ENCODE peak calls at places on chromosomes 12 and 14, in four cellular contexts. P, R, M and T are unnamed samples. For H3K79me2, the result is how much of the 10 kb centered on the place peaks cover.

GRCh38 chr12:76551482-76551888 is 8.1 kb downstream of the OSBPL8 start:
- DNase-seq in P (no peak), R (no peak), M (no peak), T (no peak)

GRCh38 chr14:58805605-58806358 is 168.0 kb downstream of the DACT1 start:
- DNase-seq in P (no peak), R (peak), M (no peak), T (peak)

GRCh38 chr12:27467641-27468040 is 21.1 kb downstream of the SMCO2 start:
- DNase-seq in P (no peak), R (no peak), M (no peak), T (no peak)

GRCh38 chr12:77120156-77120555 is 54.8 kb upstream of the E2F7 start:
- DNase-seq in P (no peak), R (peak), M (no peak), T (peak)

GRCh38 chr14:21476526-21476924 is 234 bp downstream of the RAB2B start:
- DNase-seq in P (no peak), R (peak), M (no peak), T (peak)

GRCh38 chr14:31930493-31931225 is 146.4 kb upstream of the ARHGAP5 start:
- DNase-seq in P (no peak), R (peak), M (no peak), T (peak)

GRCh38 chr12:104090685-104091084 is 26.4 kb downstream of the HCFC2 start:
- DNase-seq in P (peak), R (no peak), M (peak), T (peak)

GRCh38 chr14:20692111-20692751 is 3.7 kb downstream of the ANG start:
- DNase-seq in P (no peak), R (no peak), M (no peak), T (no peak)

GRCh38 chr12:13008741-13009380 is 8.8 kb upstream of the HEBP1 start:
- DNase-seq in P (no peak), R (peak), M (no peak), T (no peak)

GRCh38 chr12:3920378-3921141 is 47.4 kb upstream of the PARP11 start:
- DNase-seq in P (no peak), R (peak), M (no peak), T (no peak)

GRCh38 chr12:128661216-128661550 is 162.6 kb downstream of the SLC15A4 start:
- DNase-seq in P (no peak), R (no peak), M (no peak), T (no peak)

GRCh38 chr12:120259418-120260202 is 5.9 kb downstream of the PXN start:
- DNase-seq in P (no peak), R (peak), M (no peak), T (no peak)

GRCh38 chr12:45439039-45439438 is 223.1 kb downstream of the ANO6 start:
- DNase-seq in P (no peak), R (peak), M (no peak), T (peak)

GRCh38 chr12:75975692-75976091 is 55.9 kb downstream of the PHLDA1 start:
- DNase-seq in P (no peak), R (no peak), M (no peak), T (no peak)

GRCh38 chr12:28025821-28026505 is 53.4 kb upstream of the PTHLH start:
- DNase-seq in P (peak), R (peak), M (peak), T (no peak)

GRCh38 chr12:95557625-95558024 is 6.3 kb upstream of the USP44 start:
- DNase-seq in P (no peak), R (no peak), M (no peak), T (peak)

GRCh38 chr12:31965090-31965489 is 5.9 kb downstream of the RESF1 start:
- DNase-seq in P (peak), R (no peak), M (peak), T (no peak)
- H3K79me2 ChIP-seq in P (half or more), R (under half), M (half or more), T (half or more)

GRCh38 chr14:96827310-96827709 is 30.1 kb downstream of the VRK1 start:
- DNase-seq in P (peak), R (peak), M (no peak), T (no peak)

GRCh38 chr14:96821501-96821900 is 24.3 kb downstream of the VRK1 start:
- DNase-seq in P (no peak), R (peak), M (no peak), T (no peak)

GRCh38 chr14:96823652-96824051 is 26.5 kb downstream of the VRK1 start:
- DNase-seq in P (no peak), R (no peak), M (no peak), T (no peak)

GRCh38 chr14:96829791-96830190 is 32.6 kb downstream of the VRK1 start:
- DNase-seq in P (no peak), R (no peak), M (no peak), T (no peak)

GRCh38 chr14:96824283-96824682 is 27.1 kb downstream of the VRK1 start:
- DNase-seq in P (no peak), R (peak), M (no peak), T (peak)
- H3K79me2 ChIP-seq in P (under half), R (under half), M (half or more), T (half or more)

DNA sequence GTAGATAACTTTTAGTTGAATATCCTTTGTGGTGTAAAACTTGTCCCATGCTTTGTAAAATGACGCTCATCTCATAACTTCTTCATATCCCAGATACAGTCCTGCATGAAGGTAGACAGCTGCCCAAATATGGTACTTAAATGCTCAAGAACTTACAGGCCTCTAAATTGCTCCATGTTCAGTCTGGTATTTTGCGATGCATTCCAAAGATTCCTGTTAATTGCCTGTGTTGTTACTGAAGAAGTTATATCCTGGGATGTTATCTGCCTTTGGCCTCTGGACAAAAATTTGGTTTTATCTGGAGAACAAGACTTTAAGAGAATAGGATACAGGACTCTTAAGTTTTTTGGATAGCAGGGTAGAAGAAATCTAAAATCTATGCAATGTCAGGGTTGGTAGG is 473.0 kb downstream of the PCNX1 start:
- DNase-seq in P (peak), R (peak), M (peak), T (peak)
- H3K79me2 ChIP-seq in P (under half), R (under half), M (half or more), T (half or more)

DNA sequence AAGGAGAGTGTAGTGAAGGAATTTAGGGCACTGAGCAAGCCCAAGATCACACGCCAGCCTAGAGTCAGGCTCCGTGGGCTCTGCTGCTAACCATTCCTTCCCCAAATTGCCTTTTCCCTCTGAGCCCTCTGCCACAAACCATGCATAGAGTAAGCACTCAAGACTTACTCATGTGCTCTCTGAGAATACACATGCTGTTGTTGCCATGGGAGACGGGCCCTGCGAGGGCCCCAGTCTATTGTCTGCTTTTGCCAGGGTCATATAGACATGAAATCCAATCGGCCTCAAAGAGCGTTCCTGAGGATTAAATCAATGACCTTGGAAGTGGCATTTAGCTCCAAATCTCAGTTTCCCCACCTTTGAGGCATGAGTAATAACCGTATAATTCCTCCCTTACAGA is 48.7 kb upstream of the WSCD2 start:
- DNase-seq in P (peak), R (no peak), M (peak), T (no peak)
- H3K79me2 ChIP-seq in P (under half), R (under half), M (under half), T (under half)

DNA sequence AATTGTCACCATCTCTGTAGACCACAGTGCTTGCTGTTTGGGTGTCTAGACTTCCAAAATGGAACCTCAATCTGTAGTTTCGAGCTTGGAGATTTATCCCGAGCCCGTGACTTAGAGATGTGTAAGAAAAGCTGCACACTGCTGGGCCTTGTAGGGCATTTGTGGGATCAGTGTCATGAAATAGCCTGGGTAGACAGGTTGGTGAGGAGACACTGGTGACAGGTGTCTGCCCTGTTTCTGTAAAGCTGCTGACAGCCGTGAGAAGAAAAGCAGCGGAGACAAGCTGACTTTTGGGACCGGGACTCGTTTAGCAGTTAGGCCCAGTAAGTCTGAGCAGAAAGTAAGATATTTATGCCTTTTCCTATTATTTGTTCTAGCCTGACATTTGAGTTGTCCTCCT is 95.9 kb downstream of the DAD1 start:
- DNase-seq in P (no peak), R (no peak), M (no peak), T (no peak)
- H3K79me2 ChIP-seq in P (under half), R (under half), M (under half), T (under half)

GRCh38 chr12:54003625-54004024 is 3.7 kb downstream of the HOXC9 start:
- DNase-seq in P (no peak), R (no peak), M (no peak), T (no peak)

GRCh38 chr12:54005531-54005852 is 3.3 kb upstream of the HOXC8 start:
- DNase-seq in P (no peak), R (no peak), M (no peak), T (no peak)

GRCh38 chr12:54004841-54005530 is 3.8 kb upstream of the HOXC8 start:
- DNase-seq in P (no peak), R (no peak), M (peak), T (no peak)

GRCh38 chr12:54002915-54003339 is 3.0 kb downstream of the HOXC9 start:
- DNase-seq in P (no peak), R (no peak), M (no peak), T (no peak)

GRCh38 chr12:54004063-54004840 is 4.3 kb downstream of the HOXC9 start:
- DNase-seq in P (no peak), R (no peak), M (no peak), T (no peak)
- H3K79me2 ChIP-seq in P (under half), R (under half), M (under half), T (under half)

DNA sequence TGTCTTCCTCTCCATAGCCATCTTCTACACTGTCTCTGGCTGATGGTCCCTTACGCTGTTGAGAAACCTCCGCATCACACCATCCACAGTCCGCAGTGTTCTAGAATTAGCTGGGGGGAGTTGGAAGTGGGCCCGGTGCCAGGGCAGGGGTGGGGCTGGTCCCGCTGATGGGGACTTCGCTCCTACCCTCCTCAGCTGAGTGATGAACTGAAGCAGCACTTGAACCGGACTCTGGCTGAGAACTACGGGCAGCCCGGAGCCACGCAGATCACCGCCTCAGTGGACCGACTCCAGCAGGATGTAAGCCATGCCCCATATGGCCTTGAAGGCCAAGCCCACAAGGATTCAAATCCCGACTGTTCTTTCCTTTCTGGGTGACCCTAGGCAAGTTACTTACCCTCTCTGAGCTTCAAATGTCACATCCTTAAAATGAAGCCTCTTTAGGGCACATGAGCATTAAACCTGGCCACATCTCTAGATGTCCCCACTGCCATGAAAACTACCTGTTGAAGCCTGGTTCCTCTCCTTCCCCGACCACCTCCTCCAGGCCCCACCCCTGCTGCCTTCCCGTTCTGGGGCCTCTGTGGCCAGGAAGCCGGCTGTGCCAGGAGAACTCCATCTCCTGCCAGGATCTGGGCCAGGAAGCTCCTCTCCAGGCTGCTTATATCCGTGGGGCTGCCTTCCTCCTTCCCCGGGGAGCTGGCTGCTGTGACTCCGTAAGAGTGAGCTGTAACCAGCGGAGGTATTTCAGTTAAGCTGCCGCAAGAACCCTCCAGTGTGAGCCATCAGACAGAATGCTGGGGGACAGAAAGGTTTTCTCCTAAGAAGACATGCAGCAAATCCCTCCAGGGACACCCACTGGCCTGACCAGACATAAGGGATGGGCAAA is 53.1 kb downstream of the TSPAN11 start:
- DNase-seq in P (no peak), R (peak), M (no peak), T (no peak)
- H3K79me2 ChIP-seq in P (under half), R (under half), M (under half), T (under half)

GRCh38 chr12:10400829-10401228 is 8.7 kb downstream of the KLRC4 start:
- DNase-seq in P (no peak), R (no peak), M (no peak), T (no peak)
- H3K79me2 ChIP-seq in P (under half), R (under half), M (under half), T (under half)

GRCh38 chr12:54341343-54341742 is 16.4 kb downstream of the COPZ1 start:
- DNase-seq in P (no peak), R (no peak), M (no peak), T (no peak)

GRCh38 chr12:54338682-54339296 is 13.9 kb downstream of the COPZ1 start:
- DNase-seq in P (peak), R (peak), M (no peak), T (no peak)

GRCh38 chr12:54337280-54337842 is 12.4 kb downstream of the COPZ1 start:
- DNase-seq in P (no peak), R (no peak), M (no peak), T (no peak)

GRCh38 chr12:54340845-54341244 is 15.9 kb downstream of the COPZ1 start:
- DNase-seq in P (no peak), R (no peak), M (no peak), T (no peak)

GRCh38 chr12:54337854-54338650 is 13.1 kb downstream of the COPZ1 start:
- DNase-seq in P (no peak), R (no peak), M (no peak), T (no peak)
- H3K79me2 ChIP-seq in P (under half), R (under half), M (under half), T (under half)